ENCODE peak calls at places on chromosomes 2 and 18, in eight cellular contexts. One of them, this sample, is unnamed.

GRCh38 chr2:177998006-177998405 is 74.6 kb downstream of the PDE11A start:
- DNase-seq in neuronal stem cell: no peak
- DNase-seq in upper lobe of right lung: no peak
- DNase-seq in psoas muscle: no peak
- DNase-seq in cardiac muscle cell: no peak
- DNase-seq in PC-9: no peak
- DNase-seq in prostate gland: no peak
- DNase-seq in GM23248: peak; percentile 83
- DNase-seq in this sample: no peak

GRCh38 chr2:177551989-177552413 is 159.4 kb downstream of the AGPS start:
- DNase-seq in PC-9: peak; percentile 7
- DNase-seq in psoas muscle: no peak
- DNase-seq in neuronal stem cell: no peak
- DNase-seq in GM23248: peak; percentile 41
- DNase-seq in upper lobe of right lung: no peak
- DNase-seq in cardiac muscle cell: peak; percentile 16
- DNase-seq in prostate gland: peak; percentile 8
- DNase-seq in this sample: no peak

GRCh38 chr2:189213226-189213625 is 33.7 kb upstream of the COL5A2 start:
- DNase-seq in GM23248: peak; percentile 34
- DNase-seq in prostate gland: no peak
- DNase-seq in psoas muscle: no peak
- DNase-seq in neuronal stem cell: no peak
- DNase-seq in upper lobe of right lung: no peak
- DNase-seq in cardiac muscle cell: no peak
- DNase-seq in PC-9: no peak
- DNase-seq in this sample: no peak

GRCh38 chr18:29164020-29164706 is 987.2 kb upstream of the CDH2 start:
- DNase-seq in upper lobe of right lung: no peak
- DNase-seq in cardiac muscle cell: no peak
- DNase-seq in neuronal stem cell: no peak
- DNase-seq in psoas muscle: no peak
- DNase-seq in prostate gland: no peak
- DNase-seq in PC-9: no peak
- DNase-seq in GM23248: peak; percentile 97
- DNase-seq in this sample: no peak

GRCh38 chr2:10900216-10901109 is 11.3 kb upstream of the KCNF1 start:
- DNase-seq in cardiac muscle cell: peak; percentile 30
- DNase-seq in PC-9: no peak
- DNase-seq in prostate gland: no peak
- DNase-seq in upper lobe of right lung: no peak
- DNase-seq in GM23248: peak; percentile 30
- DNase-seq in psoas muscle: no peak
- DNase-seq in neuronal stem cell: no peak
- DNase-seq in this sample: peak; percentile 76

GRCh38 chr18:23134780-23135678 is at the start of gene CABLES1:
- DNase-seq in cardiac muscle cell: peak; percentile 69
- DNase-seq in psoas muscle: peak; percentile 60
- DNase-seq in prostate gland: peak; percentile 43
- DNase-seq in PC-9: peak; percentile 62
- DNase-seq in GM23248: peak; percentile 76
- DNase-seq in neuronal stem cell: peak; percentile 48
- DNase-seq in upper lobe of right lung: peak; percentile 89
- DNase-seq in this sample: peak; percentile 75

GRCh38 chr2:113910110-113910717 is 20.3 kb downstream of the ACTR3 start:
- DNase-seq in GM23248: peak; percentile 60
- DNase-seq in cardiac muscle cell: no peak
- DNase-seq in neuronal stem cell: no peak
- DNase-seq in PC-9: no peak
- DNase-seq in upper lobe of right lung: no peak
- DNase-seq in psoas muscle: no peak
- DNase-seq in prostate gland: no peak
- DNase-seq in this sample: no peak

GRCh38 chr2:207202645-207203044 is 36.9 kb upstream of the KLF7 start:
- DNase-seq in psoas muscle: no peak
- DNase-seq in upper lobe of right lung: no peak
- DNase-seq in GM23248: peak; percentile 62
- DNase-seq in cardiac muscle cell: peak; percentile 80
- DNase-seq in neuronal stem cell: peak; percentile 73
- DNase-seq in PC-9: peak; percentile 10
- DNase-seq in prostate gland: no peak
- DNase-seq in this sample: no peak

GRCh38 chr2:150482111-150482510 is 5.4 kb downstream of the RND3 start:
- DNase-seq in cardiac muscle cell: no peak
- DNase-seq in PC-9: no peak
- DNase-seq in prostate gland: no peak
- DNase-seq in upper lobe of right lung: no peak
- DNase-seq in neuronal stem cell: no peak
- DNase-seq in psoas muscle: no peak
- DNase-seq in GM23248: no peak
- DNase-seq in this sample: no peak

GRCh38 chr2:64311948-64312621 is 141.9 kb upstream of the LGALSL start:
- DNase-seq in GM23248: peak; percentile 97
- DNase-seq in prostate gland: peak; percentile 92
- DNase-seq in PC-9: peak; percentile 70
- DNase-seq in upper lobe of right lung: peak; percentile 86
- DNase-seq in cardiac muscle cell: peak; percentile 58
- DNase-seq in neuronal stem cell: peak; percentile 54
- DNase-seq in psoas muscle: peak; percentile 70
- DNase-seq in this sample: no peak

GRCh38 chr2:28413896-28414290 is 21.2 kb downstream of the FOSL2 start:
- DNase-seq in GM23248: no peak
- DNase-seq in prostate gland: no peak
- DNase-seq in neuronal stem cell: no peak
- DNase-seq in psoas muscle: no peak
- DNase-seq in PC-9: no peak
- DNase-seq in cardiac muscle cell: no peak
- DNase-seq in upper lobe of right lung: no peak
- DNase-seq in this sample: no peak

GRCh38 chr2:28411166-28411755 is 18.6 kb downstream of the FOSL2 start:
- DNase-seq in PC-9: no peak
- DNase-seq in neuronal stem cell: no peak
- DNase-seq in cardiac muscle cell: no peak
- DNase-seq in psoas muscle: no peak
- DNase-seq in GM23248: no peak
- DNase-seq in prostate gland: no peak
- DNase-seq in upper lobe of right lung: no peak
- DNase-seq in this sample: no peak

GRCh38 chr2:28411956-28412609 is 19.4 kb downstream of the FOSL2 start:
- DNase-seq in upper lobe of right lung: no peak
- DNase-seq in cardiac muscle cell: no peak
- DNase-seq in neuronal stem cell: no peak
- DNase-seq in GM23248: no peak
- DNase-seq in PC-9: no peak
- DNase-seq in psoas muscle: no peak
- DNase-seq in prostate gland: no peak
- DNase-seq in this sample: no peak

GRCh38 chr2:28413152-28413895 is 20.7 kb downstream of the FOSL2 start:
- DNase-seq in neuronal stem cell: no peak
- DNase-seq in upper lobe of right lung: peak; percentile 64
- DNase-seq in GM23248: no peak
- DNase-seq in PC-9: peak; percentile 17
- DNase-seq in psoas muscle: peak; percentile 65
- DNase-seq in cardiac muscle cell: no peak
- DNase-seq in prostate gland: no peak
- DNase-seq in this sample: peak; percentile 70

GRCh38 chr2:28412625-28413151 is 20.0 kb downstream of the FOSL2 start:
- DNase-seq in PC-9: no peak
- DNase-seq in cardiac muscle cell: no peak
- DNase-seq in neuronal stem cell: no peak
- DNase-seq in upper lobe of right lung: no peak
- DNase-seq in GM23248: no peak
- DNase-seq in prostate gland: no peak
- DNase-seq in psoas muscle: no peak
- DNase-seq in this sample: no peak
- H3K36me3 ChIP-seq in PC-9: peaks cover 76% of the 10 kb centered on the region
- H3K36me3 ChIP-seq in cardiac muscle cell: peaks cover 5% of the 10 kb centered on the region
- H3K36me3 ChIP-seq in neuronal stem cell: peaks cover 51% of the 10 kb centered on the region
- H3K36me3 ChIP-seq in upper lobe of right lung: peaks cover 98% of the 10 kb centered on the region
- H3K36me3 ChIP-seq in GM23248: peaks cover 81% of the 10 kb centered on the region
- H3K36me3 ChIP-seq in prostate gland: peaks cover 31% of the 10 kb centered on the region
- H3K36me3 ChIP-seq in psoas muscle: peaks cover 100% of the 10 kb centered on the region
- H3K36me3 ChIP-seq in this sample: peaks cover 13% of the 10 kb centered on the region

GRCh38 chr18:58942486-58942885 is 77.8 kb downstream of the ZNF532 start:
- DNase-seq in neuronal stem cell: no peak
- DNase-seq in psoas muscle: no peak
- DNase-seq in GM23248: no peak
- DNase-seq in prostate gland: no peak
- DNase-seq in PC-9: no peak
- DNase-seq in cardiac muscle cell: no peak
- DNase-seq in upper lobe of right lung: no peak
- DNase-seq in this sample: no peak
- H3K36me3 ChIP-seq in neuronal stem cell: peaks cover 23% of the 10 kb centered on the region
- H3K36me3 ChIP-seq in psoas muscle: peaks cover 65% of the 10 kb centered on the region
- H3K36me3 ChIP-seq in GM23248: peaks cover 13% of the 10 kb centered on the region
- H3K36me3 ChIP-seq in prostate gland: no peaks in the 10 kb centered on the region
- H3K36me3 ChIP-seq in PC-9: peaks cover 4% of the 10 kb centered on the region
- H3K36me3 ChIP-seq in cardiac muscle cell: peaks cover 15% of the 10 kb centered on the region
- H3K36me3 ChIP-seq in upper lobe of right lung: peaks cover 27% of the 10 kb centered on the region
- H3K36me3 ChIP-seq in this sample: peaks cover 72% of the 10 kb centered on the region

GRCh38 chr2:241352227-241352626 is 3.9 kb upstream of the FARP2 start:
- DNase-seq in GM23248: no peak
- DNase-seq in cardiac muscle cell: no peak
- DNase-seq in upper lobe of right lung: no peak
- DNase-seq in neuronal stem cell: no peak
- DNase-seq in prostate gland: no peak
- DNase-seq in psoas muscle: no peak
- DNase-seq in PC-9: no peak
- DNase-seq in this sample: no peak

GRCh38 chr2:241350878-241351639 is 5.0 kb upstream of the FARP2 start:
- DNase-seq in upper lobe of right lung: no peak
- DNase-seq in neuronal stem cell: no peak
- DNase-seq in GM23248: no peak
- DNase-seq in psoas muscle: no peak
- DNase-seq in prostate gland: no peak
- DNase-seq in PC-9: no peak
- DNase-seq in cardiac muscle cell: no peak
- DNase-seq in this sample: no peak

GRCh38 chr2:241349941-241350340 is 6.1 kb upstream of the FARP2 start:
- DNase-seq in cardiac muscle cell: no peak
- DNase-seq in neuronal stem cell: no peak
- DNase-seq in psoas muscle: no peak
- DNase-seq in GM23248: no peak
- DNase-seq in upper lobe of right lung: no peak
- DNase-seq in prostate gland: no peak
- DNase-seq in PC-9: no peak
- DNase-seq in this sample: no peak

GRCh38 chr2:241350530-241350877 is 5.6 kb upstream of the FARP2 start:
- DNase-seq in upper lobe of right lung: no peak
- DNase-seq in prostate gland: no peak
- DNase-seq in GM23248: no peak
- DNase-seq in PC-9: no peak
- DNase-seq in cardiac muscle cell: no peak
- DNase-seq in neuronal stem cell: no peak
- DNase-seq in psoas muscle: no peak
- DNase-seq in this sample: no peak

DNA sequence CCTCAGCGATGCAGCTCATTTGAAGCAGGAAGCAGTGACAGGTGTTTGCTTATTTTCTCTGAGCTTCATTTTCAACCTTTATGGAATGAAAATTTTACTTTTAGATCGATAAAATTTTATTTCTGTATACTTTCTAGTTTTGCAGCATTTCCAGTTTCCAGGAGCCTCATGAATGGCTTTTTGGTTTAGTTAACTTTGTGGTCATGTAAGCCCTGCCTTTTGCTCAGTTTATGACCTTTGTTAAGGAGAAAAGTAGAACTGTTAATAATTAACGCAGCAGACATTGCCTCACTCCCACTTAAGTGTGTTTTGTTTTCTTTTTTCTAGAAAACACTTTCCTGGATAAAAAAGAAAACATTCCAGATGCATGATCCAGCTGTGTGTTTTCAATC is 4.4 kb upstream of the FARP2 start:
- DNase-seq in GM23248: no peak
- DNase-seq in PC-9: no peak
- DNase-seq in cardiac muscle cell: no peak
- DNase-seq in prostate gland: no peak
- DNase-seq in psoas muscle: no peak
- DNase-seq in neuronal stem cell: no peak
- DNase-seq in upper lobe of right lung: no peak
- DNase-seq in this sample: no peak
- H3K36me3 ChIP-seq in GM23248: peaks cover 64% of the 10 kb centered on the region
- H3K36me3 ChIP-seq in PC-9: peaks cover 44% of the 10 kb centered on the region
- H3K36me3 ChIP-seq in cardiac muscle cell: peaks cover 70% of the 10 kb centered on the region
- H3K36me3 ChIP-seq in prostate gland: peaks cover 4% of the 10 kb centered on the region
- H3K36me3 ChIP-seq in psoas muscle: peaks cover 81% of the 10 kb centered on the region
- H3K36me3 ChIP-seq in neuronal stem cell: peaks cover 33% of the 10 kb centered on the region
- H3K36me3 ChIP-seq in upper lobe of right lung: peaks cover 72% of the 10 kb centered on the region
- H3K36me3 ChIP-seq in this sample: peaks cover 72% of the 10 kb centered on the region

GRCh38 chr18:35267809-35268208 is 22.2 kb downstream of the ZSCAN30 start:
- DNase-seq in upper lobe of right lung: peak; percentile 64
- DNase-seq in GM23248: no peak
- DNase-seq in PC-9: no peak
- DNase-seq in cardiac muscle cell: no peak
- DNase-seq in psoas muscle: peak; percentile 26
- DNase-seq in neuronal stem cell: no peak
- DNase-seq in prostate gland: no peak
- DNase-seq in this sample: no peak

GRCh38 chr18:35268811-35269210 is 21.2 kb downstream of the ZSCAN30 start:
- DNase-seq in neuronal stem cell: no peak
- DNase-seq in upper lobe of right lung: no peak
- DNase-seq in cardiac muscle cell: no peak
- DNase-seq in GM23248: no peak
- DNase-seq in PC-9: no peak
- DNase-seq in psoas muscle: no peak
- DNase-seq in prostate gland: no peak
- DNase-seq in this sample: no peak

GRCh38 chr18:35264409-35264808 is 23.6 kb downstream of the ZNF397 start:
- DNase-seq in PC-9: no peak
- DNase-seq in psoas muscle: no peak
- DNase-seq in upper lobe of right lung: no peak
- DNase-seq in cardiac muscle cell: no peak
- DNase-seq in GM23248: no peak
- DNase-seq in neuronal stem cell: no peak
- DNase-seq in prostate gland: no peak
- DNase-seq in this sample: no peak

GRCh38 chr18:35271656-35272055 is 18.4 kb downstream of the ZSCAN30 start:
- DNase-seq in PC-9: no peak
- DNase-seq in upper lobe of right lung: no peak
- DNase-seq in GM23248: no peak
- DNase-seq in neuronal stem cell: no peak
- DNase-seq in psoas muscle: no peak
- DNase-seq in prostate gland: no peak
- DNase-seq in cardiac muscle cell: no peak
- DNase-seq in this sample: no peak

GRCh38 chr18:35267161-35267651 is 22.8 kb downstream of the ZSCAN30 start:
- DNase-seq in psoas muscle: peak; percentile 85
- DNase-seq in neuronal stem cell: no peak
- DNase-seq in GM23248: peak; percentile 54
- DNase-seq in upper lobe of right lung: peak; percentile 90
- DNase-seq in cardiac muscle cell: no peak
- DNase-seq in prostate gland: peak; percentile 53
- DNase-seq in PC-9: no peak
- DNase-seq in this sample: no peak
- H3K36me3 ChIP-seq in psoas muscle: peaks cover 22% of the 10 kb centered on the region
- H3K36me3 ChIP-seq in neuronal stem cell: peaks cover 12% of the 10 kb centered on the region
- H3K36me3 ChIP-seq in GM23248: no peaks in the 10 kb centered on the region
- H3K36me3 ChIP-seq in upper lobe of right lung: peaks cover 14% of the 10 kb centered on the region
- H3K36me3 ChIP-seq in cardiac muscle cell: peaks cover 3% of the 10 kb centered on the region
- H3K36me3 ChIP-seq in prostate gland: no peaks in the 10 kb centered on the region
- H3K36me3 ChIP-seq in PC-9: no peaks in the 10 kb centered on the region
- H3K36me3 ChIP-seq in this sample: no peaks in the 10 kb centered on the region